ENCODE peak calls at places on chromosomes 4 and X, in six cellular contexts. One of them, this sample, is unnamed.

GRCh38 chrX:9538544-9539045 is 73.7 kb downstream of the TBL1X start:
- DNase-seq in cardiac muscle cell: no peak
- DNase-seq in NCI-H1092: peak
- DNase-seq in RCC 7860: no peak
- DNase-seq in CD8-positive, alpha-beta T cell: no peak
- DNase-seq in stimulated activated CD8-positive, alpha-beta memory T cell treated with anti-CD3 and anti-CD28 coated beads, Interleukin-7, amount 100 ng/mL, for 24 hours: no peak
- DNase-seq in this sample: no peak

GRCh38 chrX:146934256-146934655 is 119.7 kb upstream of the CXorf51A start:
- DNase-seq in CD8-positive, alpha-beta T cell: no peak
- DNase-seq in stimulated activated CD8-positive, alpha-beta memory T cell treated with anti-CD3 and anti-CD28 coated beads, Interleukin-7, amount 100 ng/mL, for 24 hours: no peak
- DNase-seq in RCC 7860: no peak
- DNase-seq in NCI-H1092: no peak
- DNase-seq in cardiac muscle cell: no peak
- DNase-seq in this sample: no peak

GRCh38 chr4:127856485-127857447 is 23.9 kb upstream of the PLK4 start:
- DNase-seq in NCI-H1092: no peak
- DNase-seq in CD8-positive, alpha-beta T cell: no peak
- DNase-seq in RCC 7860: peak
- DNase-seq in cardiac muscle cell: no peak
- DNase-seq in stimulated activated CD8-positive, alpha-beta memory T cell treated with anti-CD3 and anti-CD28 coated beads, Interleukin-7, amount 100 ng/mL, for 24 hours: no peak
- DNase-seq in this sample: no peak

GRCh38 chr4:2248821-2249261 is 6.9 kb upstream of the HAUS3 start:
- DNase-seq in CD8-positive, alpha-beta T cell: peak
- DNase-seq in NCI-H1092: no peak
- DNase-seq in RCC 7860: no peak
- DNase-seq in cardiac muscle cell: no peak
- DNase-seq in stimulated activated CD8-positive, alpha-beta memory T cell treated with anti-CD3 and anti-CD28 coated beads, Interleukin-7, amount 100 ng/mL, for 24 hours: no peak
- DNase-seq in this sample: no peak

GRCh38 chr4:587671-588350 is 11.7 kb upstream of the TMEM271 start:
- DNase-seq in CD8-positive, alpha-beta T cell: no peak
- DNase-seq in RCC 7860: no peak
- DNase-seq in cardiac muscle cell: no peak
- DNase-seq in NCI-H1092: no peak
- DNase-seq in stimulated activated CD8-positive, alpha-beta memory T cell treated with anti-CD3 and anti-CD28 coated beads, Interleukin-7, amount 100 ng/mL, for 24 hours: no peak
- DNase-seq in this sample: no peak

GRCh38 chrX:68692651-68693050 is 45.2 kb downstream of the STARD8 start:
- DNase-seq in NCI-H1092: no peak
- DNase-seq in stimulated activated CD8-positive, alpha-beta memory T cell treated with anti-CD3 and anti-CD28 coated beads, Interleukin-7, amount 100 ng/mL, for 24 hours: no peak
- DNase-seq in RCC 7860: peak
- DNase-seq in CD8-positive, alpha-beta T cell: no peak
- DNase-seq in cardiac muscle cell: no peak
- DNase-seq in this sample: no peak

GRCh38 chr4:168844261-168845039 is 165.6 kb downstream of the CBR4 start:
- DNase-seq in cardiac muscle cell: no peak
- DNase-seq in CD8-positive, alpha-beta T cell: no peak
- DNase-seq in stimulated activated CD8-positive, alpha-beta memory T cell treated with anti-CD3 and anti-CD28 coated beads, Interleukin-7, amount 100 ng/mL, for 24 hours: no peak
- DNase-seq in NCI-H1092: no peak
- DNase-seq in RCC 7860: no peak
- DNase-seq in this sample: no peak

GRCh38 chr4:139223682-139224317 is 46.8 kb upstream of the ELF2 start:
- DNase-seq in CD8-positive, alpha-beta T cell: no peak
- DNase-seq in RCC 7860: no peak
- DNase-seq in NCI-H1092: no peak
- DNase-seq in cardiac muscle cell: no peak
- DNase-seq in stimulated activated CD8-positive, alpha-beta memory T cell treated with anti-CD3 and anti-CD28 coated beads, Interleukin-7, amount 100 ng/mL, for 24 hours: no peak
- DNase-seq in this sample: no peak

GRCh38 chr4:16897991-16898827 is at the start of gene LDB2:
- DNase-seq in CD8-positive, alpha-beta T cell: no peak
- DNase-seq in NCI-H1092: no peak
- DNase-seq in RCC 7860: no peak
- DNase-seq in stimulated activated CD8-positive, alpha-beta memory T cell treated with anti-CD3 and anti-CD28 coated beads, Interleukin-7, amount 100 ng/mL, for 24 hours: no peak
- DNase-seq in cardiac muscle cell: peak
- DNase-seq in this sample: no peak

GRCh38 chr4:153151535-153152452 is 52.4 kb upstream of the TRIM2 start:
- DNase-seq in RCC 7860: peak
- DNase-seq in NCI-H1092: peak
- DNase-seq in stimulated activated CD8-positive, alpha-beta memory T cell treated with anti-CD3 and anti-CD28 coated beads, Interleukin-7, amount 100 ng/mL, for 24 hours: peak
- DNase-seq in CD8-positive, alpha-beta T cell: peak
- DNase-seq in cardiac muscle cell: peak
- DNase-seq in this sample: no peak

GRCh38 chr4:26836539-26836938 is 24.1 kb upstream of the STIM2 start:
- DNase-seq in stimulated activated CD8-positive, alpha-beta memory T cell treated with anti-CD3 and anti-CD28 coated beads, Interleukin-7, amount 100 ng/mL, for 24 hours: no peak
- DNase-seq in NCI-H1092: no peak
- DNase-seq in RCC 7860: no peak
- DNase-seq in CD8-positive, alpha-beta T cell: no peak
- DNase-seq in cardiac muscle cell: no peak
- DNase-seq in this sample: no peak

GRCh38 chrX:65241059-65241721 is 264.9 kb upstream of the ZC4H2 start:
- DNase-seq in cardiac muscle cell: no peak
- DNase-seq in stimulated activated CD8-positive, alpha-beta memory T cell treated with anti-CD3 and anti-CD28 coated beads, Interleukin-7, amount 100 ng/mL, for 24 hours: no peak
- DNase-seq in NCI-H1092: no peak
- DNase-seq in CD8-positive, alpha-beta T cell: no peak
- DNase-seq in RCC 7860: no peak
- DNase-seq in this sample: no peak

GRCh38 chr4:1357356-1358248 is 10.6 kb downstream of the UVSSA start:
- DNase-seq in NCI-H1092: no peak
- DNase-seq in stimulated activated CD8-positive, alpha-beta memory T cell treated with anti-CD3 and anti-CD28 coated beads, Interleukin-7, amount 100 ng/mL, for 24 hours: no peak
- DNase-seq in CD8-positive, alpha-beta T cell: no peak
- DNase-seq in cardiac muscle cell: no peak
- DNase-seq in RCC 7860: no peak
- DNase-seq in this sample: no peak

GRCh38 chrX:68937581-68937980 is 108.8 kb downstream of the EFNB1 start:
- DNase-seq in stimulated activated CD8-positive, alpha-beta memory T cell treated with anti-CD3 and anti-CD28 coated beads, Interleukin-7, amount 100 ng/mL, for 24 hours: no peak
- DNase-seq in cardiac muscle cell: no peak
- DNase-seq in CD8-positive, alpha-beta T cell: no peak
- DNase-seq in NCI-H1092: no peak
- DNase-seq in RCC 7860: no peak
- DNase-seq in this sample: no peak

GRCh38 chrX:48520976-48521352 is 644 bp upstream of the EBP start:
- DNase-seq in NCI-H1092: no peak
- DNase-seq in cardiac muscle cell: no peak
- DNase-seq in CD8-positive, alpha-beta T cell: no peak
- DNase-seq in stimulated activated CD8-positive, alpha-beta memory T cell treated with anti-CD3 and anti-CD28 coated beads, Interleukin-7, amount 100 ng/mL, for 24 hours: no peak
- DNase-seq in RCC 7860: no peak
- DNase-seq in this sample: no peak

GRCh38 chr4:109233585-109233984 is 68.9 kb downstream of the COL25A1 start:
- DNase-seq in cardiac muscle cell: no peak
- DNase-seq in CD8-positive, alpha-beta T cell: no peak
- DNase-seq in NCI-H1092: no peak
- DNase-seq in stimulated activated CD8-positive, alpha-beta memory T cell treated with anti-CD3 and anti-CD28 coated beads, Interleukin-7, amount 100 ng/mL, for 24 hours: no peak
- DNase-seq in RCC 7860: no peak
- DNase-seq in this sample: no peak

GRCh38 chrX:129743835-129744234 is 5.1 kb downstream of the XPNPEP2 start:
- DNase-seq in RCC 7860: no peak
- DNase-seq in cardiac muscle cell: no peak
- DNase-seq in NCI-H1092: no peak
- DNase-seq in CD8-positive, alpha-beta T cell: no peak
- DNase-seq in stimulated activated CD8-positive, alpha-beta memory T cell treated with anti-CD3 and anti-CD28 coated beads, Interleukin-7, amount 100 ng/mL, for 24 hours: no peak
- DNase-seq in this sample: no peak

GRCh38 chr4:25938251-25939186 is 24.5 kb downstream of the SMIM20 start:
- DNase-seq in cardiac muscle cell: no peak
- DNase-seq in CD8-positive, alpha-beta T cell: no peak
- DNase-seq in NCI-H1092: no peak
- DNase-seq in RCC 7860: no peak
- DNase-seq in stimulated activated CD8-positive, alpha-beta memory T cell treated with anti-CD3 and anti-CD28 coated beads, Interleukin-7, amount 100 ng/mL, for 24 hours: no peak
- DNase-seq in this sample: no peak

GRCh38 chrX:15349046-15349445 is 13.7 kb upstream of the PIGA start:
- DNase-seq in cardiac muscle cell: peak
- DNase-seq in RCC 7860: peak
- DNase-seq in stimulated activated CD8-positive, alpha-beta memory T cell treated with anti-CD3 and anti-CD28 coated beads, Interleukin-7, amount 100 ng/mL, for 24 hours: no peak
- DNase-seq in NCI-H1092: peak
- DNase-seq in CD8-positive, alpha-beta T cell: peak
- DNase-seq in this sample: peak

GRCh38 chrX:129566081-129566480 is 26.0 kb downstream of the OCRL start:
- DNase-seq in NCI-H1092: no peak
- DNase-seq in RCC 7860: no peak
- DNase-seq in cardiac muscle cell: no peak
- DNase-seq in CD8-positive, alpha-beta T cell: no peak
- DNase-seq in stimulated activated CD8-positive, alpha-beta memory T cell treated with anti-CD3 and anti-CD28 coated beads, Interleukin-7, amount 100 ng/mL, for 24 hours: no peak
- DNase-seq in this sample: no peak

GRCh38 chr4:69239092-69239491 is 24.5 kb upstream of the UGT2B11 start:
- DNase-seq in CD8-positive, alpha-beta T cell: no peak
- DNase-seq in stimulated activated CD8-positive, alpha-beta memory T cell treated with anti-CD3 and anti-CD28 coated beads, Interleukin-7, amount 100 ng/mL, for 24 hours: no peak
- DNase-seq in cardiac muscle cell: no peak
- DNase-seq in RCC 7860: no peak
- DNase-seq in NCI-H1092: no peak
- DNase-seq in this sample: no peak

GRCh38 chr4:7268941-7269340 is 76.6 kb downstream of the SORCS2 start:
- DNase-seq in CD8-positive, alpha-beta T cell: no peak
- DNase-seq in cardiac muscle cell: no peak
- DNase-seq in NCI-H1092: no peak
- DNase-seq in stimulated activated CD8-positive, alpha-beta memory T cell treated with anti-CD3 and anti-CD28 coated beads, Interleukin-7, amount 100 ng/mL, for 24 hours: no peak
- DNase-seq in RCC 7860: no peak
- DNase-seq in this sample: no peak

GRCh38 chr4:124018383-124019317 is 622.1 kb downstream of the SPRY1 start:
- DNase-seq in RCC 7860: no peak
- DNase-seq in NCI-H1092: no peak
- DNase-seq in cardiac muscle cell: peak
- DNase-seq in stimulated activated CD8-positive, alpha-beta memory T cell treated with anti-CD3 and anti-CD28 coated beads, Interleukin-7, amount 100 ng/mL, for 24 hours: no peak
- DNase-seq in CD8-positive, alpha-beta T cell: no peak
- DNase-seq in this sample: no peak